ENCODE peak calls at places on chromosomes 12 and 14, in five cellular contexts. T, V, K, E and M are unnamed samples.

GRCh38 chr12:25501565-25501964 is 51.5 kb downstream of the LMNTD1 start:
- DNase-seq in T (no peak), V (no peak), K (no peak), E (no peak), M (no peak)

GRCh38 chr14:89813485-89814080 is 140.9 kb downstream of the EFCAB11 start:
- DNase-seq in T (no peak), V (no peak), K (peak), E (no peak), M (no peak)

GRCh38 chr12:32379667-32380066 is 19.7 kb upstream of the FGD4 start:
- DNase-seq in T (no peak), V (no peak), K (no peak), E (no peak), M (no peak)

GRCh38 chr14:67411820-67412421 is at the start of gene PLEK2:
- DNase-seq in T (peak), V (no peak), K (no peak), E (no peak), M (no peak)

GRCh38 chr12:6769003-6769389 is 2.8 kb downstream of the PTMS start:
- DNase-seq in T (no peak), V (peak), K (peak), E (no peak), M (no peak)

GRCh38 chr14:49505026-49505766 is 81.0 kb downstream of the RPS29 start:
- DNase-seq in T (no peak), V (no peak), K (no peak), E (no peak), M (peak)

GRCh38 chr12:101051901-101052550 is 158.0 kb downstream of the SLC5A8 start:
- DNase-seq in T (no peak), V (no peak), K (no peak), E (no peak), M (no peak)

GRCh38 chr14:60348211-60348610 is 99.2 kb downstream of the PPM1A start:
- DNase-seq in T (no peak), V (no peak), K (no peak), E (no peak), M (no peak)

GRCh38 chr14:42143114-42143513 is 536.4 kb downstream of the LRFN5 start:
- DNase-seq in T (no peak), V (no peak), K (no peak), E (no peak), M (no peak)

GRCh38 chr14:37598085-37598972 is 2.9 kb downstream of the TTC6 start:
- DNase-seq in T (no peak), V (no peak), K (no peak), E (no peak), M (no peak)

GRCh38 chr12:50166776-50167025 is 468 bp downstream of the CERS5 start:
- DNase-seq in T (no peak), V (no peak), K (peak), E (no peak), M (no peak)

GRCh38 chr12:89327477-89328094 is 24.7 kb downstream of the DUSP6 start:
- DNase-seq in T (no peak), V (no peak), K (no peak), E (no peak), M (no peak)

GRCh38 chr12:7060353-7060954 is at the start of gene C1S:
- DNase-seq in T (peak), V (peak), K (peak), E (no peak), M (no peak)

GRCh38 chr12:52050116-52050770 is 999 bp upstream of the NR4A1 start:
- DNase-seq in T (no peak), V (no peak), K (no peak), E (no peak), M (no peak)

GRCh38 chr14:24376448-24377070 is 8.6 kb downstream of the NFATC4 start:
- DNase-seq in T (no peak), V (no peak), K (no peak), E (no peak), M (no peak)

GRCh38 chr14:85533821-85534271 is 3.9 kb downstream of the FLRT2 start:
- DNase-seq in T (no peak), V (no peak), K (no peak), E (no peak), M (no peak)

GRCh38 chr12:116773276-116773731 is 35.2 kb downstream of the RNFT2 start:
- DNase-seq in T (no peak), V (no peak), K (no peak), E (no peak), M (no peak)

GRCh38 chr14:102088012-102088792 is 1.4 kb upstream of the HSP90AA1 start:
- DNase-seq in T (peak), V (peak), K (peak), E (no peak), M (peak)

GRCh38 chr12:92444763-92445162 is 258.0 kb upstream of the PLEKHG7 start:
- DNase-seq in T (no peak), V (no peak), K (no peak), E (no peak), M (no peak)

GRCh38 chr12:67710582-67710981 is 62.0 kb downstream of the DYRK2 start:
- DNase-seq in T (no peak), V (no peak), K (no peak), E (no peak), M (no peak)

GRCh38 chr14:99636487-99636886 is 8.4 kb upstream of the HHIPL1 start:
- DNase-seq in T (no peak), V (no peak), K (no peak), E (no peak), M (no peak)

GRCh38 chr12:68374315-68374982 is 42.3 kb upstream of the MDM1 start:
- DNase-seq in T (no peak), V (no peak), K (no peak), E (no peak), M (no peak)

GRCh38 chr12:109115758-109116610 is at the start of gene ACACB:
- DNase-seq in T (peak), V (peak), K (peak), E (no peak), M (peak)

GRCh38 chr14:66645716-66646115 is 137.8 kb downstream of the GPHN start:
- DNase-seq in T (no peak), V (no peak), K (no peak), E (no peak), M (no peak)

GRCh38 chr12:4809449-4810218 is 89.4 kb downstream of the GALNT8 start:
- DNase-seq in T (no peak), V (no peak), K (no peak), E (no peak), M (no peak)

GRCh38 chr14:104676694-104677505 is 12.5 kb upstream of the INF2 start:
- DNase-seq in T (peak), V (no peak), K (peak), E (no peak), M (no peak)

GRCh38 chr12:5630101-5630500 is 198.2 kb downstream of the NTF3 start:
- DNase-seq in T (no peak), V (no peak), K (no peak), E (no peak), M (no peak)

GRCh38 chr12:93080994-93081809 is 152.1 kb upstream of the EEA1 start:
- DNase-seq in T (no peak), V (no peak), K (no peak), E (no peak), M (no peak)

GRCh38 chr12:42338280-42338679 is 12.3 kb downstream of the PPHLN1 start:
- DNase-seq in T (no peak), V (no peak), K (no peak), E (no peak), M (no peak)

GRCh38 chr14:52299692-52300278 is 14.3 kb upstream of the PTGER2 start:
- DNase-seq in T (no peak), V (no peak), K (no peak), E (no peak), M (peak)

GRCh38 chr14:45651906-45652305 is 398.9 kb upstream of the MIS18BP1 start:
- DNase-seq in T (no peak), V (no peak), K (no peak), E (no peak), M (no peak)

GRCh38 chr14:92513204-92513965 is at the start of gene RIN3:
- DNase-seq in T (peak), V (no peak), K (peak), E (peak), M (no peak)

GRCh38 chr12:48786591-48787544 is 2.0 kb downstream of the ADCY6 start:
- DNase-seq in T (peak), V (no peak), K (peak), E (no peak), M (no peak)

GRCh38 chr14:89367449-89368120 is 49.4 kb downstream of the FOXN3 start:
- DNase-seq in T (no peak), V (no peak), K (no peak), E (no peak), M (no peak)

GRCh38 chr12:104740668-104741067 is 217.4 kb downstream of the SLC41A2 start:
- DNase-seq in T (no peak), V (no peak), K (no peak), E (no peak), M (no peak)

GRCh38 chr12:81164827-81165226 is 86.9 kb downstream of the ACSS3 start:
- DNase-seq in T (no peak), V (no peak), K (no peak), E (no peak), M (no peak)

GRCh38 chr12:81167694-81168093 is 89.8 kb downstream of the ACSS3 start:
- DNase-seq in T (no peak), V (no peak), K (no peak), E (no peak), M (no peak)

GRCh38 chr12:81161680-81162079 is 83.8 kb downstream of the ACSS3 start:
- DNase-seq in T (no peak), V (no peak), K (no peak), E (no peak), M (no peak)

GRCh38 chr12:81162725-81163124 is 84.8 kb downstream of the ACSS3 start:
- DNase-seq in T (no peak), V (no peak), K (no peak), E (no peak), M (no peak)
- H3K4me3 ChIP-seq in T (no peak), V (no peak), K (no peak), E (no peak), M (no peak)

GRCh38 chr12:85626782-85627171 is 209.4 kb downstream of the RASSF9 start:
- DNase-seq in T (no peak), V (no peak), K (no peak), E (no peak), M (no peak)
- H3K4me3 ChIP-seq in T (no peak), V (no peak), K (no peak), E (no peak), M (no peak)

DNA sequence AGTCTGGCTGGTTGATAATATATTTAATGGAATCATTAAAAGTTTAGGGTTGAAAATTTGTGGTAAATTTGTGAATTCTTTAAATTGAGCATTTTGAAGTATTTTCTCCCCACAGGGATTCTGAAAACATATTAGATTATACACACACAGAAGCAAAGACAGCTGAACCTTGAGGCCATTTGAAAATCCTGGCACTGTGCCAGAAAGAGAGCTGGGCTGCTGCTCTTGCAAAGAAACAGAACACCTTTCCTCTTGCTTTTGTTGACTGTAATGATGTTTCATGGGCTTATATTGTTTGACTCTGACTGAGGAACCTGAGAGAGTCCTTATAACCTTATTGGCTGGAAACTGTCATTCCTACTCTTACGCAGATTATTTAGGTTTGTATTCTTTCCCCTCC is 4.8 kb downstream of the RNF34 start:
- DNase-seq in T (no peak), V (no peak), K (no peak), E (no peak), M (no peak)
- H3K4me3 ChIP-seq in T (no peak), V (no peak), K (no peak), E (no peak), M (no peak)

GRCh38 chr12:98618952-98619351 is 25.5 kb downstream of the SLC25A3 start:
- DNase-seq in T (no peak), V (no peak), K (no peak), E (no peak), M (no peak)
- H3K4me3 ChIP-seq in T (no peak), V (no peak), K (no peak), E (no peak), M (no peak)

GRCh38 chr12:45235087-45236025 is 19.5 kb downstream of the ANO6 start:
- DNase-seq in T (no peak), V (no peak), K (no peak), E (no peak), M (no peak)
- H3K4me3 ChIP-seq in T (no peak), V (no peak), K (no peak), E (no peak), M (no peak)

DNA sequence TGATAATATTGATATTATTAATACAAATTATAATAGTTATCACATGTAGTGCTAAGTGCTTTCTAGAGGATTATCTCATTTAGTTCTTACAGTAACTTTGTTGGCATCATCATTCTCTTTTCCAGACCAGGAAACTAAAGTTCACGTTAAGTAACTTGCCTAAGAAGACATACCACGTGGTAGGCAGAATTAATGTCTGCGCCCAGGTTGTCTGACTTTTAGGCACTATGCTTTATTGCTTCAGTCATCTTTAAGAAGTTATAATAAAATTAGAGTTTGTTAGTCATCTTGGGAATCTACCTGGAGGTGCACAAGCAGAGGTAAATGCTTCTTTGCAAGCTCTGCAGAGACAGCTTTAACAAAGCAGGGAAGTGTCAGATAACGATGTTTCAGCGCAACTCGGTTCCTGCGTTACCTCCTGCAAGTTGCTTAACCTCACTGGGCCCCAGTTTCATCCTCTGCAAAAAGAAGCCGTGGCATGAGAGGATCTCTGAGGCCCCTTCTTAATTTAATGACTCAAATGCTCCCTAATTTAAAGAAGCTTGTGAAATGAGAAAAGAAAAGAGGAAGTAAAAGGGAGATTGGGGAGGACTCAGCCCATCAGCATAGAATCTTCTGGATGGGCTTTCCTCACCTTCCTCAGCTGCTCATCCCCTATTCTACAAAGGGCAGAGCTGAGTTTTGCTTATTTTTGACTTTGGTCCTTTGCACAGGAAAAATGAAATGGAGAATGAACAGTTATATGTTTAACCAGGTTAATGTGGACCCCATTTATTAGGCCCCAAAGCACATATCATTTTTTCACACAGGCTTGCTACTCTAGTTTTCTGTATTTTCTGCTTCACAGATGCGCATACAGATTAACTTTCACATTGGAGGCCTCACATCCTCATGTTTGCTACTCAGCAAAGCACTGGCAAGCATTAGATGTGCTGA is 5.3 kb downstream of the ARHGDIB start:
- DNase-seq in T (no peak), V (no peak), K (no peak), E (no peak), M (no peak)
- H3K4me3 ChIP-seq in T (no peak), V (no peak), K (peak), E (no peak), M (peak)

GRCh38 chr14:34018564-34019244 is 67.8 kb upstream of the EGLN3 start:
- DNase-seq in T (peak), V (peak), K (peak), E (no peak), M (no peak)
- H3K4me3 ChIP-seq in T (peak), V (peak), K (peak), E (no peak), M (no peak)

DNA sequence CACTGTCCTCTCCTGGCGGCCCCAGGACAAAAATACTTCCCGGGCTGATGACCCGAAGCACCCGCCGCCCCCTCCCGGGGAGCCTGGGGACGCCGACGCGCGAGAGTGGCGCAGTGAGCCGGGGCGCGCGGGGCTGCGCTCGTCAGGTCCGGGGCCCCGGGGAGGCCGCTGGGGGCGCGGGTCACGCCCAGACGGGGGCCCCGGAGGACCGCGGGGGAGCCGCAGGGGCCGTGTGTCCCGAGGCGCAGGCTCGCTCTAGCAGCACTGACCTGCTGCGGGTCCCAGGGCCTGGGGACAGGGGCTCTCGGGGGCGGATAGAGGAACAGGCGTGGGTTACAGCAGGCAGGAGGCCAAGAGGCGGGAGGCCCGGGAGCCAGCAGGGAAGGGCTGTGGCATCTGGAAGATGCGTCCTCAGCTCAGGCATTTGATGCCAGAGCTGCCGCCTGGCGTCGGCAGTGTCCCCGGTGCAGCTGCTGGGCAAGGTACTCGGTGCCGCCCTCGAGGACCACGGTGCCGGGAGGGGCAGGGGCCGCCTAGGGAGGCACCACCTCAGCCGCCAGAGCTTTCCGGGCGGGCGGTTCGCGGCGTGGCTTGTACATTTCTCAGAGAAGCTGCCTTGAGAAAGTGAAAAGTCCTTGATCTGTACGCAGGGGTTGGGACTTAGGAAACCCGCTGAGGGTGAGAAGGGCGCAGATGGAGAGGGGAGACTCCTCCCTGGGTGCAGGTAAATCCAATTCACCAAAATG is 1.2 kb downstream of the WNT5B start:
- DNase-seq in T (peak), V (peak), K (peak), E (no peak), M (no peak)
- H3K4me3 ChIP-seq in T (peak), V (peak), K (peak), E (peak), M (peak)